ENCODE peak calls at places on chromosome 19, in ten cellular contexts. D, P, J, M, K, R, X, O, A and L are unnamed samples.

GRCh38 chr19:13846533-13847032 is 30.4 kb upstream of the NANOS3 start:
- DNase-seq in J (peak), A (peak), K (peak), D (peak), P (peak), O (no peak), X (peak), R (peak), M (peak), L (peak)

GRCh38 chr19:42179501-42179817 is 38.0 kb downstream of the DEDD2 start:
- DNase-seq in M (no peak), X (no peak), O (no peak), D (no peak), A (no peak), R (no peak), K (no peak), P (no peak), J (no peak), L (no peak)

GRCh38 chr19:30670011-30670329 is 297.8 kb downstream of the ZNF536 start:
- DNase-seq in P (no peak), D (no peak), X (no peak), M (no peak), A (no peak), J (no peak), R (no peak), O (no peak), K (no peak), L (no peak)

GRCh38 chr19:3366761-3367571 is 583 bp downstream of the NFIC start:
- DNase-seq in K (no peak), A (no peak), P (peak), X (peak), R (peak), D (no peak), M (no peak), J (no peak), O (peak), L (peak)

GRCh38 chr19:7533281-7533819 is 2.2 kb upstream of the PNPLA6 start:
- DNase-seq in R (peak), J (peak), M (no peak), P (no peak), D (no peak), X (peak), O (no peak), A (peak), K (no peak), L (no peak)

GRCh38 chr19:16136185-16137067 is 7.1 kb upstream of the HSH2D start:
- DNase-seq in J (no peak), M (no peak), D (no peak), O (no peak), P (no peak), K (no peak), X (no peak), R (no peak), A (no peak), L (no peak)

GRCh38 chr19:48713041-48713863 is 6.3 kb downstream of the MAMSTR start:
- DNase-seq in K (no peak), D (peak), X (no peak), O (peak), R (peak), M (no peak), P (no peak), J (peak), A (no peak), L (peak)

GRCh38 chr19:55113570-55114039 is 3.8 kb downstream of the PPP1R12C start:
- DNase-seq in M (peak), K (no peak), R (peak), P (peak), O (no peak), X (peak), D (peak), A (peak), J (peak), L (no peak)

GRCh38 chr19:41424335-41425173 is 2.6 kb downstream of the B3GNT8 start:
- DNase-seq in A (no peak), X (peak), J (no peak), P (no peak), D (no peak), O (no peak), R (no peak), M (no peak), K (no peak), L (peak)

GRCh38 chr19:2289714-2290435 is 7.9 kb upstream of the PEAK3 start:
- DNase-seq in J (no peak), K (peak), X (peak), O (no peak), P (peak), D (peak), M (no peak), R (peak), A (no peak), L (peak)